ENCODE peak calls at places on chromosome 21, in five cellular contexts. G is neural progenitor cell; E is stimulated activated CD8-positive, alpha-beta memory T cell treated with anti-CD3 and anti-CD28 coated beads, Interleukin-7, amount 100 ng/mL, for 1 hour; W is stimulated activated CD4-positive, alpha-beta T cell treated with anti-CD3 and anti-CD28 coated beads, TNF-alpha, amount 100 ng/mL, for 4 hours; P is SW480. I is an unnamed sample.

GRCh38 chr21:26719750-26720149 is 125.5 kb downstream of the ADAMTS1 start:
- DNase-seq in G (no peak), E (no peak), P (no peak), W (no peak), I (no peak)

GRCh38 chr21:34596561-34597271 is 18.2 kb downstream of the RCAN1 start:
- DNase-seq in P (no peak), W (no peak), E (no peak), G (no peak), I (no peak)

GRCh38 chr21:23016617-23017016 is 2018.4 kb downstream of the NCAM2 start:
- DNase-seq in W (no peak), P (peak; percentile 29), E (no peak), G (peak; percentile 57), I (no peak)

GRCh38 chr21:14531927-14532326 is 14.2 kb downstream of the SAMSN1 start:
- DNase-seq in W (no peak), G (no peak), P (no peak), E (no peak), I (no peak)

GRCh38 chr21:26194326-26194725 is 23.8 kb upstream of the APP start:
- DNase-seq in E (no peak), G (no peak), W (no peak), P (no peak), I (no peak)

GRCh38 chr21:38476385-38476784 is 21.9 kb downstream of the ERG start:
- DNase-seq in P (no peak), W (no peak), G (no peak), E (no peak), I (no peak)

GRCh38 chr21:31752352-31752751 is 20.4 kb upstream of the SCAF4 start:
- DNase-seq in W (no peak), E (no peak), P (no peak), G (no peak), I (no peak)

GRCh38 chr21:45404726-45405270 is at the start of gene COL18A1:
- DNase-seq in W (no peak), G (peak; percentile 90), E (no peak), P (peak; percentile 52), I (no peak)

GRCh38 chr21:45497846-45498645 is 44.2 kb downstream of the SLC19A1 start:
- DNase-seq in E (no peak), W (no peak), P (no peak), G (no peak), I (no peak)

GRCh38 chr21:44706026-44706705 is 5.2 kb downstream of the TSPEAR start:
- DNase-seq in G (no peak), P (no peak), W (no peak), E (no peak), I (no peak)

GRCh38 chr21:41779659-41780058 is 12.8 kb upstream of the RIPK4 start:
- DNase-seq in W (no peak), P (no peak), E (no peak), G (no peak), I (no peak)

GRCh38 chr21:34186119-34186719 is 112.8 kb downstream of the MRPS6 start:
- DNase-seq in G (no peak), P (no peak), W (no peak), E (no peak), I (no peak)

GRCh38 chr21:31204801-31205200 is 139.3 kb downstream of the TIAM1 start:
- DNase-seq in G (no peak), E (no peak), P (no peak), W (no peak), I (no peak)

GRCh38 chr21:38678827-38679226 is 126.9 kb upstream of the ETS2 start:
- DNase-seq in E (no peak), W (no peak), G (no peak), P (no peak), I (no peak)

GRCh38 chr21:23853796-23854379 is 1753.4 kb downstream of the MRPL39 start:
- DNase-seq in P (peak; percentile 48), W (no peak), E (no peak), G (no peak), I (no peak)

GRCh38 chr21:41337515-41337914 is 20.9 kb downstream of the FAM3B start:
- DNase-seq in G (no peak), E (no peak), W (no peak), P (no peak), I (no peak)

GRCh38 chr21:29182674-29183073 is 52.2 kb downstream of the MAP3K7CL start:
- DNase-seq in E (no peak), G (no peak), P (no peak), W (no peak), I (no peak)

GRCh38 chr21:32207096-32207716 is 71.6 kb downstream of the MIS18A start:
- DNase-seq in G (no peak), E (no peak), W (no peak), P (no peak), I (no peak)

GRCh38 chr21:33207471-33208149 is 22.1 kb upstream of the IFNAR2 start:
- DNase-seq in G (no peak), E (no peak), P (no peak), W (no peak), I (no peak)

GRCh38 chr21:44334637-44335030 is 4.6 kb downstream of the CFAP410 start:
- DNase-seq in P (no peak), W (no peak), G (no peak), E (no peak), I (no peak)

GRCh38 chr21:17185685-17186084 is 327.2 kb upstream of the CXADR start:
- DNase-seq in W (no peak), E (no peak), G (no peak), P (no peak), I (no peak)

I was measured in activated CD4-positive, CD25-positive, alpha-beta regulatory T cell.